ENCODE peak calls at places on chromosomes 3 and 15, in six cellular contexts. One of them, this sample, is unnamed.

GRCh38 chr3:29153811-29154210 is 127.1 kb upstream of the RBMS3 start:
- DNase-seq in HFF-Myc: no peak
- DNase-seq in lower lobe of right lung: no peak
- DNase-seq in GM13976: no peak
- DNase-seq in endodermal cell: no peak
- DNase-seq in breast epithelium: no peak
- DNase-seq in this sample: no peak

GRCh38 chr3:100665230-100665629 is 44.1 kb upstream of the TFG start:
- DNase-seq in HFF-Myc: no peak
- DNase-seq in lower lobe of right lung: no peak
- DNase-seq in GM13976: no peak
- DNase-seq in endodermal cell: no peak
- DNase-seq in breast epithelium: no peak
- DNase-seq in this sample: no peak

GRCh38 chr3:73029321-73029796 is 32.1 kb upstream of the EBLN2 start:
- DNase-seq in HFF-Myc: peak; percentile 21
- DNase-seq in lower lobe of right lung: no peak
- DNase-seq in GM13976: no peak
- DNase-seq in endodermal cell: no peak
- DNase-seq in breast epithelium: no peak
- DNase-seq in this sample: peak; percentile 67

GRCh38 chr3:73437828-73438227 is 186.9 kb downstream of the PDZRN3 start:
- DNase-seq in HFF-Myc: no peak
- DNase-seq in lower lobe of right lung: no peak
- DNase-seq in GM13976: no peak
- DNase-seq in endodermal cell: no peak
- DNase-seq in breast epithelium: no peak
- DNase-seq in this sample: no peak

GRCh38 chr3:72010044-72010443 is 225.1 kb upstream of the PROK2 start:
- DNase-seq in HFF-Myc: no peak
- DNase-seq in lower lobe of right lung: no peak
- DNase-seq in GM13976: no peak
- DNase-seq in endodermal cell: no peak
- DNase-seq in breast epithelium: no peak
- DNase-seq in this sample: no peak

GRCh38 chr3:12948891-12949711 is 107.7 kb upstream of the RPL32 start:
- DNase-seq in HFF-Myc: no peak
- DNase-seq in lower lobe of right lung: peak; percentile 68
- DNase-seq in GM13976: peak; percentile 70
- DNase-seq in endodermal cell: no peak
- DNase-seq in breast epithelium: no peak
- DNase-seq in this sample: no peak

GRCh38 chr15:40063563-40064011 is 24.6 kb upstream of the SRP14 start:
- DNase-seq in HFF-Myc: no peak
- DNase-seq in lower lobe of right lung: no peak
- DNase-seq in GM13976: no peak
- DNase-seq in endodermal cell: peak; percentile 47
- DNase-seq in breast epithelium: no peak
- DNase-seq in this sample: no peak

GRCh38 chr15:63484433-63484832 is 20.0 kb upstream of the USP3 start:
- DNase-seq in HFF-Myc: no peak
- DNase-seq in lower lobe of right lung: no peak
- DNase-seq in GM13976: no peak
- DNase-seq in endodermal cell: no peak
- DNase-seq in breast epithelium: no peak
- DNase-seq in this sample: no peak

GRCh38 chr3:100001514-100002270 is 112.6 kb downstream of the FILIP1L start:
- DNase-seq in HFF-Myc: no peak
- DNase-seq in lower lobe of right lung: no peak
- DNase-seq in GM13976: no peak
- DNase-seq in endodermal cell: no peak
- DNase-seq in breast epithelium: no peak
- DNase-seq in this sample: no peak

GRCh38 chr15:53625962-53626845 is 133.3 kb downstream of the WDR72 start:
- DNase-seq in HFF-Myc: no peak
- DNase-seq in lower lobe of right lung: no peak
- DNase-seq in GM13976: no peak
- DNase-seq in endodermal cell: peak; percentile 44
- DNase-seq in breast epithelium: no peak
- DNase-seq in this sample: no peak

GRCh38 chr3:128011140-128011539 is 41.1 kb upstream of the SEC61A1 start:
- DNase-seq in HFF-Myc: no peak
- DNase-seq in lower lobe of right lung: peak; percentile 81
- DNase-seq in GM13976: no peak
- DNase-seq in endodermal cell: peak; percentile 96
- DNase-seq in breast epithelium: no peak
- DNase-seq in this sample: no peak

GRCh38 chr3:173725507-173725906 is 328.0 kb downstream of the NLGN1 start:
- DNase-seq in HFF-Myc: peak; percentile 27
- DNase-seq in lower lobe of right lung: no peak
- DNase-seq in GM13976: no peak
- DNase-seq in endodermal cell: no peak
- DNase-seq in breast epithelium: no peak
- DNase-seq in this sample: no peak

GRCh38 chr3:119911748-119912147 is 129.8 kb downstream of the NR1I2 start:
- DNase-seq in HFF-Myc: no peak
- DNase-seq in lower lobe of right lung: no peak
- DNase-seq in GM13976: no peak
- DNase-seq in endodermal cell: no peak
- DNase-seq in breast epithelium: no peak
- DNase-seq in this sample: no peak

GRCh38 chr3:100913870-100914654 is 79.2 kb downstream of the ABI3BP start:
- DNase-seq in HFF-Myc: no peak
- DNase-seq in lower lobe of right lung: no peak
- DNase-seq in GM13976: no peak
- DNase-seq in endodermal cell: no peak
- DNase-seq in breast epithelium: no peak
- DNase-seq in this sample: no peak

GRCh38 chr3:197682713-197683112 is 54.0 kb downstream of the RUBCN start:
- DNase-seq in HFF-Myc: no peak
- DNase-seq in lower lobe of right lung: no peak
- DNase-seq in GM13976: no peak
- DNase-seq in endodermal cell: no peak
- DNase-seq in breast epithelium: no peak
- DNase-seq in this sample: no peak

GRCh38 chr15:60370804-60371700 is 26.7 kb downstream of the ANXA2 start:
- DNase-seq in HFF-Myc: peak; percentile 99
- DNase-seq in lower lobe of right lung: no peak
- DNase-seq in GM13976: no peak
- DNase-seq in endodermal cell: peak; percentile 22
- DNase-seq in breast epithelium: peak; percentile 79
- DNase-seq in this sample: peak; percentile 92

GRCh38 chr3:12143949-12144504 is 14.7 kb downstream of the TIMP4 start:
- DNase-seq in HFF-Myc: no peak
- DNase-seq in lower lobe of right lung: peak; percentile 51
- DNase-seq in GM13976: no peak
- DNase-seq in endodermal cell: no peak
- DNase-seq in breast epithelium: no peak
- DNase-seq in this sample: peak; percentile 12

GRCh38 chr3:131723343-131723742 is 220.6 kb upstream of the MRPL3 start:
- DNase-seq in HFF-Myc: no peak
- DNase-seq in lower lobe of right lung: no peak
- DNase-seq in GM13976: no peak
- DNase-seq in endodermal cell: no peak
- DNase-seq in breast epithelium: no peak
- DNase-seq in this sample: no peak

GRCh38 chr3:63875510-63875909 is 11.8 kb downstream of the ATXN7 start:
- DNase-seq in HFF-Myc: no peak
- DNase-seq in lower lobe of right lung: no peak
- DNase-seq in GM13976: no peak
- DNase-seq in endodermal cell: no peak
- DNase-seq in breast epithelium: no peak
- DNase-seq in this sample: no peak

GRCh38 chr15:30984542-30984941 is 6.9 kb downstream of the MTMR10 start:
- DNase-seq in HFF-Myc: no peak
- DNase-seq in lower lobe of right lung: no peak
- DNase-seq in GM13976: no peak
- DNase-seq in endodermal cell: no peak
- DNase-seq in breast epithelium: no peak
- DNase-seq in this sample: no peak

GRCh38 chr15:65869954-65870871 is 922 bp downstream of the RAB11A start:
- DNase-seq in HFF-Myc: no peak
- DNase-seq in lower lobe of right lung: peak; percentile 55
- DNase-seq in GM13976: no peak
- DNase-seq in endodermal cell: peak; percentile 77
- DNase-seq in breast epithelium: peak; percentile 63
- DNase-seq in this sample: no peak

GRCh38 chr15:101390060-101390459 is 95.0 kb upstream of the SNRPA1 start:
- DNase-seq in HFF-Myc: no peak
- DNase-seq in lower lobe of right lung: no peak
- DNase-seq in GM13976: no peak
- DNase-seq in endodermal cell: no peak
- DNase-seq in breast epithelium: no peak
- DNase-seq in this sample: no peak

GRCh38 chr3:114764056-114764492 is 383.0 kb downstream of the ZBTB20 start:
- DNase-seq in HFF-Myc: no peak
- DNase-seq in lower lobe of right lung: no peak
- DNase-seq in GM13976: no peak
- DNase-seq in endodermal cell: no peak
- DNase-seq in breast epithelium: no peak
- DNase-seq in this sample: no peak

GRCh38 chr3:70780790-70781189 is 468.4 kb upstream of the MDFIC2 start:
- DNase-seq in HFF-Myc: no peak
- DNase-seq in lower lobe of right lung: no peak
- DNase-seq in GM13976: no peak
- DNase-seq in endodermal cell: no peak
- DNase-seq in breast epithelium: no peak
- DNase-seq in this sample: no peak

GRCh38 chr3:47113669-47114365 is 50.1 kb downstream of the SETD2 start:
- DNase-seq in HFF-Myc: peak; percentile 14
- DNase-seq in lower lobe of right lung: no peak
- DNase-seq in GM13976: no peak
- DNase-seq in endodermal cell: no peak
- DNase-seq in breast epithelium: no peak
- DNase-seq in this sample: peak; percentile 64

GRCh38 chr3:139312959-139313358 is 30.9 kb upstream of the MRPS22 start:
- DNase-seq in HFF-Myc: no peak
- DNase-seq in lower lobe of right lung: no peak
- DNase-seq in GM13976: no peak
- DNase-seq in endodermal cell: no peak
- DNase-seq in breast epithelium: no peak
- DNase-seq in this sample: no peak

GRCh38 chr15:31215490-31216209 is 111.0 kb upstream of the KLF13 start:
- DNase-seq in HFF-Myc: no peak
- DNase-seq in lower lobe of right lung: peak; percentile 93
- DNase-seq in GM13976: peak; percentile 93
- DNase-seq in endodermal cell: peak; percentile 93
- DNase-seq in breast epithelium: peak; percentile 88
- DNase-seq in this sample: no peak

GRCh38 chr15:31214864-31215489 is 111.7 kb upstream of the KLF13 start:
- DNase-seq in HFF-Myc: no peak
- DNase-seq in lower lobe of right lung: peak; percentile 88
- DNase-seq in GM13976: no peak
- DNase-seq in endodermal cell: no peak
- DNase-seq in breast epithelium: no peak
- DNase-seq in this sample: no peak

GRCh38 chr15:29935296-29936020 is 113.2 kb upstream of the TJP1 start:
- DNase-seq in HFF-Myc: no peak
- DNase-seq in lower lobe of right lung: no peak
- DNase-seq in GM13976: no peak
- DNase-seq in endodermal cell: peak; percentile 78
- DNase-seq in breast epithelium: no peak
- DNase-seq in this sample: no peak
- TF ChIP-seq CTCF in HFF-Myc: no peak
- TF ChIP-seq CTCF in lower lobe of right lung: peak; percentile 18
- TF ChIP-seq CTCF in GM13976: no peak
- TF ChIP-seq CTCF in endodermal cell: peak; percentile 60
- TF ChIP-seq CTCF in breast epithelium: no peak
- TF ChIP-seq CTCF in this sample: no peak

DNA sequence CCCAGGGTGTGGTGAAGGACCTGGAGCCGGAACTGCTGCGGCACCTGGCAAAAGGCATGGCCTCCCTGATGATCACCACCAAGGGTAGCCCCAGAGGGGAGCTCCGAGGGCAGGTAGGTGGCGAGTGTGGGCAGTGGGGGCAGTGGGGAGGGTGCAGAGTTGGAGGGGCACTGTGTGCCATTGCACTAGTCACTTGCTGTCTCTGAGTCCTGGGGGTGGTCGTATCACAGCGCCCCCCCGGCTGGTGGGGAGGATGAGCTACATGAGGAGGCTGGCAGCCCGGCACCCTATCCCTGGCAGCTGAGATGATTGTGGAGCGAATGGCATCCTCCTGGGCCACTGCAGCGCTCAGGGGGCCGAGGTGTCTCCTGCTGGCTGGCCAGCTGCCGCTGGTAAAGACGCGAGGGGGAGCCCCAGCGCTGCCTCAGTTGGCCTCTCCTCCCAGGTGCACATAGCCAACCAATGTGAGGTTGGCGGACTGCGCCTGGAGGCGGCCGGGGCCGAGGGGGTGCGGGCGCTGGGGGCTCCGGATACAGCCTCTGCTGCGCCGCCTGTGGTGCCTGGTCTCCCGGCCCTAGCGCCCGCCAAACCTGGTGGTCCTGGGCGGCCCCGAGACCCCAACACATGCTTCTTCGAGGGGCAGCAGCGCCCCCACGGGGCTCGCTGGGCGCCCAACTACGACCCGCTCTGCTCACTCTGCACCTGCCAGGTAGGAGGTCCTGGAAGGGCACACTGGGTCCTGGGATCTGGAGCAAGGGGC is 6.4 kb downstream of the CHRD start:
- DNase-seq in HFF-Myc: no peak
- DNase-seq in lower lobe of right lung: no peak
- DNase-seq in GM13976: no peak
- DNase-seq in endodermal cell: no peak
- DNase-seq in breast epithelium: no peak
- DNase-seq in this sample: no peak
- TF ChIP-seq CTCF in HFF-Myc: no peak
- TF ChIP-seq CTCF in lower lobe of right lung: no peak
- TF ChIP-seq CTCF in GM13976: no peak
- TF ChIP-seq CTCF in endodermal cell: no peak
- TF ChIP-seq CTCF in breast epithelium: no peak
- TF ChIP-seq CTCF in this sample: no peak

GRCh38 chr15:85691350-85692240 is 103.1 kb downstream of the KLHL25 start:
- DNase-seq in HFF-Myc: no peak
- DNase-seq in lower lobe of right lung: no peak
- DNase-seq in GM13976: no peak
- DNase-seq in endodermal cell: no peak
- DNase-seq in breast epithelium: no peak
- DNase-seq in this sample: no peak
- TF ChIP-seq CTCF in HFF-Myc: no peak
- TF ChIP-seq CTCF in lower lobe of right lung: no peak
- TF ChIP-seq CTCF in GM13976: no peak
- TF ChIP-seq CTCF in endodermal cell: no peak
- TF ChIP-seq CTCF in breast epithelium: no peak
- TF ChIP-seq CTCF in this sample: no peak

GRCh38 chr3:181105636-181106035 is 116.1 kb upstream of the DNAJC19 start:
- DNase-seq in HFF-Myc: no peak
- DNase-seq in lower lobe of right lung: no peak
- DNase-seq in GM13976: no peak
- DNase-seq in endodermal cell: no peak
- DNase-seq in breast epithelium: no peak
- DNase-seq in this sample: no peak

DNA sequence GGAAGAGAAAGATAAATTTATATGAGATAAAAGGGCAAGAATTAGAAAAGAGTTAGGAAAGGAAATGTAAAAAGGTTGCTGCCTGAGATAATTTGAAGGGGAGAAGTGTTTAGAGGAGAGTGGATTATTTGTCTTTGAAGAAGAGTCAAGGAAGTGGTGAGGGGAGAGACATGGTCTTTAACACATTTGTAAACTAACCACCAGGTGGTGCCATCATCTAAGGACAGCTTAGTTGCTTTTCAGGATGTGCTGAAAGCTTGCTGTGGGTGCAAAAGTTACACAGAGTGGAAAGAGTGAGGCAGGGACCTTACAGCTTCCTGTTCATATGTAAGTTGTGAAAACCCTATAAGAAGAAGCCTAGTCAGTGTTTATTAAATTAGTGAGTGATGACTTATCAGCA is 114.1 kb upstream of the DNAJC19 start:
- DNase-seq in HFF-Myc: peak; percentile 0
- DNase-seq in lower lobe of right lung: no peak
- DNase-seq in GM13976: peak; percentile 15
- DNase-seq in endodermal cell: peak; percentile 69
- DNase-seq in breast epithelium: no peak
- DNase-seq in this sample: no peak
- TF ChIP-seq CTCF in HFF-Myc: peak; percentile 11
- TF ChIP-seq CTCF in lower lobe of right lung: no peak
- TF ChIP-seq CTCF in GM13976: peak; percentile 20
- TF ChIP-seq CTCF in endodermal cell: peak; percentile 89
- TF ChIP-seq CTCF in breast epithelium: no peak
- TF ChIP-seq CTCF in this sample: no peak